ENCODE peak calls at places on chromosomes 13 and 19, in six cellular contexts. One of them, this sample, is unnamed.

GRCh38 chr13:101346942-101347728 is 69.2 kb downstream of the NALCN start:
- DNase-seq in fibroblast of mammary gland: peak; percentile 37
- DNase-seq in naive thymus-derived CD8-positive, alpha-beta T cell: no peak
- DNase-seq in ACHN: no peak
- DNase-seq in astrocyte of the cerebellum: no peak
- DNase-seq in GM03348: peak; percentile 6
- DNase-seq in this sample: no peak

GRCh38 chr19:4015705-4016402 is 8.3 kb downstream of the PIAS4 start:
- DNase-seq in ACHN: no peak
- DNase-seq in naive thymus-derived CD8-positive, alpha-beta T cell: no peak
- DNase-seq in astrocyte of the cerebellum: no peak
- DNase-seq in GM03348: no peak
- DNase-seq in fibroblast of mammary gland: no peak
- DNase-seq in this sample: no peak

GRCh38 chr13:88754141-88754540 is 1083.0 kb downstream of the SLITRK5 start:
- DNase-seq in astrocyte of the cerebellum: no peak
- DNase-seq in naive thymus-derived CD8-positive, alpha-beta T cell: no peak
- DNase-seq in fibroblast of mammary gland: no peak
- DNase-seq in ACHN: no peak
- DNase-seq in GM03348: no peak
- DNase-seq in this sample: no peak

GRCh38 chr13:47256618-47257017 is 359.8 kb upstream of the HTR2A start:
- DNase-seq in ACHN: no peak
- DNase-seq in fibroblast of mammary gland: peak; percentile 96
- DNase-seq in naive thymus-derived CD8-positive, alpha-beta T cell: no peak
- DNase-seq in astrocyte of the cerebellum: no peak
- DNase-seq in GM03348: peak; percentile 68
- DNase-seq in this sample: no peak

GRCh38 chr19:463483-464130 is 2.8 kb upstream of the SHC2 start:
- DNase-seq in fibroblast of mammary gland: no peak
- DNase-seq in astrocyte of the cerebellum: no peak
- DNase-seq in GM03348: no peak
- DNase-seq in naive thymus-derived CD8-positive, alpha-beta T cell: no peak
- DNase-seq in ACHN: no peak
- DNase-seq in this sample: no peak

GRCh38 chr13:41178040-41178439 is 16.3 kb downstream of the KBTBD7 start:
- DNase-seq in naive thymus-derived CD8-positive, alpha-beta T cell: no peak
- DNase-seq in ACHN: no peak
- DNase-seq in GM03348: no peak
- DNase-seq in astrocyte of the cerebellum: no peak
- DNase-seq in fibroblast of mammary gland: peak; percentile 77
- DNase-seq in this sample: no peak

GRCh38 chr19:497861-498590 is 1.7 kb downstream of the MADCAM1 start:
- DNase-seq in fibroblast of mammary gland: no peak
- DNase-seq in GM03348: no peak
- DNase-seq in astrocyte of the cerebellum: no peak
- DNase-seq in naive thymus-derived CD8-positive, alpha-beta T cell: no peak
- DNase-seq in ACHN: no peak
- DNase-seq in this sample: peak; percentile 38

GRCh38 chr19:18279516-18280246 is 1.7 kb downstream of the JUND start:
- DNase-seq in GM03348: peak; percentile 97
- DNase-seq in fibroblast of mammary gland: peak; percentile 94
- DNase-seq in naive thymus-derived CD8-positive, alpha-beta T cell: peak; percentile 97
- DNase-seq in ACHN: peak; percentile 89
- DNase-seq in astrocyte of the cerebellum: peak; percentile 83
- DNase-seq in this sample: peak; percentile 94

GRCh38 chr13:39779337-39780270 is 124.1 kb downstream of the COG6 start:
- DNase-seq in GM03348: no peak
- DNase-seq in naive thymus-derived CD8-positive, alpha-beta T cell: peak; percentile 77
- DNase-seq in astrocyte of the cerebellum: no peak
- DNase-seq in ACHN: no peak
- DNase-seq in fibroblast of mammary gland: peak; percentile 59
- DNase-seq in this sample: no peak

GRCh38 chr19:814108-815078 is 7.4 kb downstream of the PLPPR3 start:
- DNase-seq in GM03348: no peak
- DNase-seq in fibroblast of mammary gland: no peak
- DNase-seq in astrocyte of the cerebellum: no peak
- DNase-seq in naive thymus-derived CD8-positive, alpha-beta T cell: no peak
- DNase-seq in ACHN: no peak
- DNase-seq in this sample: no peak

GRCh38 chr13:73809561-73809960 is 324.6 kb downstream of the KLF12 start:
- DNase-seq in astrocyte of the cerebellum: peak; percentile 28
- DNase-seq in GM03348: peak; percentile 18
- DNase-seq in naive thymus-derived CD8-positive, alpha-beta T cell: no peak
- DNase-seq in ACHN: peak; percentile 4
- DNase-seq in fibroblast of mammary gland: peak; percentile 44
- DNase-seq in this sample: no peak

GRCh38 chr19:51726049-51726448 is 2.3 kb upstream of the HAS1 start:
- DNase-seq in astrocyte of the cerebellum: no peak
- DNase-seq in naive thymus-derived CD8-positive, alpha-beta T cell: no peak
- DNase-seq in fibroblast of mammary gland: peak; percentile 93
- DNase-seq in GM03348: peak; percentile 90
- DNase-seq in ACHN: no peak
- DNase-seq in this sample: peak; percentile 72

GRCh38 chr19:10010939-10011338 is 635 bp upstream of the COL5A3 start:
- DNase-seq in ACHN: no peak
- DNase-seq in naive thymus-derived CD8-positive, alpha-beta T cell: no peak
- DNase-seq in GM03348: no peak
- DNase-seq in fibroblast of mammary gland: no peak
- DNase-seq in astrocyte of the cerebellum: no peak
- DNase-seq in this sample: no peak

GRCh38 chr19:17687857-17688784 is at the start of gene UNC13A:
- DNase-seq in ACHN: peak; percentile 59
- DNase-seq in naive thymus-derived CD8-positive, alpha-beta T cell: peak; percentile 53
- DNase-seq in GM03348: peak; percentile 81
- DNase-seq in astrocyte of the cerebellum: no peak
- DNase-seq in fibroblast of mammary gland: peak; percentile 20
- DNase-seq in this sample: peak; percentile 83

GRCh38 chr13:29676535-29676934 is 81.0 kb upstream of the SLC7A1 start:
- DNase-seq in astrocyte of the cerebellum: peak; percentile 4
- DNase-seq in GM03348: peak; percentile 48
- DNase-seq in ACHN: no peak
- DNase-seq in naive thymus-derived CD8-positive, alpha-beta T cell: no peak
- DNase-seq in fibroblast of mammary gland: peak; percentile 55
- DNase-seq in this sample: no peak

GRCh38 chr13:112790735-112791641 is 101.2 kb downstream of the ATP11A start:
- DNase-seq in naive thymus-derived CD8-positive, alpha-beta T cell: no peak
- DNase-seq in fibroblast of mammary gland: no peak
- DNase-seq in GM03348: no peak
- DNase-seq in ACHN: no peak
- DNase-seq in astrocyte of the cerebellum: no peak
- DNase-seq in this sample: no peak

GRCh38 chr13:75226755-75227435 is 255.1 kb downstream of the TBC1D4 start:
- DNase-seq in astrocyte of the cerebellum: peak; percentile 94
- DNase-seq in fibroblast of mammary gland: peak; percentile 95
- DNase-seq in GM03348: peak; percentile 81
- DNase-seq in naive thymus-derived CD8-positive, alpha-beta T cell: no peak
- DNase-seq in ACHN: peak; percentile 87
- DNase-seq in this sample: no peak

GRCh38 chr19:5115351-5115750 is 146.4 kb downstream of the KDM4B start:
- DNase-seq in astrocyte of the cerebellum: no peak
- DNase-seq in naive thymus-derived CD8-positive, alpha-beta T cell: no peak
- DNase-seq in GM03348: no peak
- DNase-seq in ACHN: no peak
- DNase-seq in fibroblast of mammary gland: no peak
- DNase-seq in this sample: no peak

GRCh38 chr13:28299941-28300340 is 161.6 kb downstream of the PAN3 start:
- DNase-seq in naive thymus-derived CD8-positive, alpha-beta T cell: no peak
- DNase-seq in ACHN: no peak
- DNase-seq in astrocyte of the cerebellum: no peak
- DNase-seq in GM03348: no peak
- DNase-seq in fibroblast of mammary gland: no peak
- DNase-seq in this sample: no peak

GRCh38 chr19:9485140-9485539 is 13.3 kb downstream of the ZNF560 start:
- DNase-seq in GM03348: no peak
- DNase-seq in astrocyte of the cerebellum: no peak
- DNase-seq in ACHN: no peak
- DNase-seq in naive thymus-derived CD8-positive, alpha-beta T cell: no peak
- DNase-seq in fibroblast of mammary gland: no peak
- DNase-seq in this sample: no peak

GRCh38 chr13:45674908-45675307 is 27.2 kb upstream of the CBY2 start:
- DNase-seq in GM03348: peak; percentile 77
- DNase-seq in astrocyte of the cerebellum: peak; percentile 100
- DNase-seq in ACHN: peak; percentile 31
- DNase-seq in naive thymus-derived CD8-positive, alpha-beta T cell: no peak
- DNase-seq in fibroblast of mammary gland: peak; percentile 77
- DNase-seq in this sample: no peak

GRCh38 chr19:13781547-13781946 is 7.3 kb downstream of the C19orf53 start:
- DNase-seq in ACHN: peak; percentile 37
- DNase-seq in fibroblast of mammary gland: peak; percentile 83
- DNase-seq in naive thymus-derived CD8-positive, alpha-beta T cell: no peak
- DNase-seq in GM03348: peak; percentile 93
- DNase-seq in astrocyte of the cerebellum: peak; percentile 45
- DNase-seq in this sample: peak; percentile 83

GRCh38 chr19:35671818-35672217 is 5.5 kb downstream of the UPK1A start:
- DNase-seq in fibroblast of mammary gland: no peak
- DNase-seq in astrocyte of the cerebellum: no peak
- DNase-seq in GM03348: peak; percentile 29
- DNase-seq in naive thymus-derived CD8-positive, alpha-beta T cell: no peak
- DNase-seq in ACHN: no peak
- DNase-seq in this sample: no peak

GRCh38 chr19:48796468-48797083 is 14.3 kb downstream of the BCAT2 start:
- DNase-seq in naive thymus-derived CD8-positive, alpha-beta T cell: no peak
- DNase-seq in fibroblast of mammary gland: no peak
- DNase-seq in astrocyte of the cerebellum: no peak
- DNase-seq in GM03348: no peak
- DNase-seq in ACHN: no peak
- DNase-seq in this sample: no peak

GRCh38 chr19:29309637-29310036 is 96.7 kb upstream of the UQCRFS1 start:
- DNase-seq in naive thymus-derived CD8-positive, alpha-beta T cell: no peak
- DNase-seq in ACHN: no peak
- DNase-seq in GM03348: no peak
- DNase-seq in fibroblast of mammary gland: no peak
- DNase-seq in astrocyte of the cerebellum: no peak
- DNase-seq in this sample: no peak

GRCh38 chr19:21677696-21678418 is 89.5 kb downstream of the ZNF100 start:
- DNase-seq in GM03348: no peak
- DNase-seq in astrocyte of the cerebellum: no peak
- DNase-seq in naive thymus-derived CD8-positive, alpha-beta T cell: no peak
- DNase-seq in ACHN: no peak
- DNase-seq in fibroblast of mammary gland: no peak
- DNase-seq in this sample: no peak

GRCh38 chr19:47093254-47093653 is 20.3 kb downstream of the ZC3H4 start:
- DNase-seq in naive thymus-derived CD8-positive, alpha-beta T cell: no peak
- DNase-seq in GM03348: no peak
- DNase-seq in astrocyte of the cerebellum: no peak
- DNase-seq in ACHN: no peak
- DNase-seq in fibroblast of mammary gland: peak; percentile 58
- DNase-seq in this sample: no peak

GRCh38 chr19:39329948-39330347 is 5.9 kb downstream of the GMFG start:
- DNase-seq in ACHN: no peak
- DNase-seq in astrocyte of the cerebellum: no peak
- DNase-seq in fibroblast of mammary gland: no peak
- DNase-seq in naive thymus-derived CD8-positive, alpha-beta T cell: no peak
- DNase-seq in GM03348: no peak
- DNase-seq in this sample: no peak

GRCh38 chr13:20174656-20175405 is 14.0 kb upstream of the GJA3 start:
- DNase-seq in naive thymus-derived CD8-positive, alpha-beta T cell: no peak
- DNase-seq in astrocyte of the cerebellum: peak; percentile 68
- DNase-seq in ACHN: peak; percentile 85
- DNase-seq in GM03348: peak; percentile 87
- DNase-seq in fibroblast of mammary gland: peak; percentile 98
- DNase-seq in this sample: peak; percentile 54

GRCh38 chr19:45976180-45976579 is 2.5 kb upstream of the NOVA2 start:
- DNase-seq in naive thymus-derived CD8-positive, alpha-beta T cell: no peak
- DNase-seq in fibroblast of mammary gland: no peak
- DNase-seq in ACHN: no peak
- DNase-seq in GM03348: no peak
- DNase-seq in astrocyte of the cerebellum: no peak
- DNase-seq in this sample: no peak

GRCh38 chr13:21109168-21109567 is 47.8 kb upstream of the LATS2 start:
- DNase-seq in naive thymus-derived CD8-positive, alpha-beta T cell: no peak
- DNase-seq in astrocyte of the cerebellum: no peak
- DNase-seq in GM03348: no peak
- DNase-seq in fibroblast of mammary gland: no peak
- DNase-seq in ACHN: no peak
- DNase-seq in this sample: no peak

GRCh38 chr13:111974065-111974640 is 92.8 kb upstream of the SOX1 start:
- DNase-seq in naive thymus-derived CD8-positive, alpha-beta T cell: no peak
- DNase-seq in ACHN: no peak
- DNase-seq in astrocyte of the cerebellum: no peak
- DNase-seq in GM03348: no peak
- DNase-seq in fibroblast of mammary gland: no peak
- DNase-seq in this sample: no peak

GRCh38 chr19:17487240-17488121 is 17.2 kb downstream of the SLC27A1 start:
- DNase-seq in ACHN: no peak
- DNase-seq in GM03348: no peak
- DNase-seq in naive thymus-derived CD8-positive, alpha-beta T cell: no peak
- DNase-seq in fibroblast of mammary gland: no peak
- DNase-seq in astrocyte of the cerebellum: no peak
- DNase-seq in this sample: no peak

GRCh38 chr19:1063030-1063908 is 3.7 kb upstream of the ARHGAP45 start:
- DNase-seq in ACHN: no peak
- DNase-seq in GM03348: no peak
- DNase-seq in astrocyte of the cerebellum: no peak
- DNase-seq in fibroblast of mammary gland: peak; percentile 19
- DNase-seq in naive thymus-derived CD8-positive, alpha-beta T cell: peak; percentile 60
- DNase-seq in this sample: no peak

GRCh38 chr13:98978280-98978679 is 416 bp upstream of the DOCK9 start:
- DNase-seq in ACHN: peak; percentile 65
- DNase-seq in astrocyte of the cerebellum: peak; percentile 95
- DNase-seq in naive thymus-derived CD8-positive, alpha-beta T cell: no peak
- DNase-seq in fibroblast of mammary gland: peak; percentile 90
- DNase-seq in GM03348: peak; percentile 67
- DNase-seq in this sample: no peak

GRCh38 chr13:33080962-33081655 is 64.9 kb downstream of the KL start:
- DNase-seq in ACHN: no peak
- DNase-seq in naive thymus-derived CD8-positive, alpha-beta T cell: no peak
- DNase-seq in fibroblast of mammary gland: peak; percentile 71
- DNase-seq in astrocyte of the cerebellum: no peak
- DNase-seq in GM03348: no peak
- DNase-seq in this sample: no peak

GRCh38 chr19:46482645-46483044 is 11.3 kb upstream of the PNMA8A start:
- DNase-seq in ACHN: peak; percentile 29
- DNase-seq in astrocyte of the cerebellum: no peak
- DNase-seq in GM03348: no peak
- DNase-seq in naive thymus-derived CD8-positive, alpha-beta T cell: no peak
- DNase-seq in fibroblast of mammary gland: peak; percentile 48
- DNase-seq in this sample: no peak

GRCh38 chr19:2179095-2179494 is 15.4 kb downstream of the DOT1L start:
- DNase-seq in astrocyte of the cerebellum: no peak
- DNase-seq in naive thymus-derived CD8-positive, alpha-beta T cell: no peak
- DNase-seq in GM03348: no peak
- DNase-seq in ACHN: no peak
- DNase-seq in fibroblast of mammary gland: no peak
- DNase-seq in this sample: no peak

GRCh38 chr19:3482507-3483225 is 575 bp downstream of the SMIM44 start:
- DNase-seq in ACHN: no peak
- DNase-seq in astrocyte of the cerebellum: no peak
- DNase-seq in GM03348: no peak
- DNase-seq in fibroblast of mammary gland: no peak
- DNase-seq in naive thymus-derived CD8-positive, alpha-beta T cell: no peak
- DNase-seq in this sample: no peak